ENCODE peak calls at places on chromosomes 3 and 15, in ten cellular contexts. Y, T, C, U, A, S, X, J, G and O are unnamed samples.
A peak's percentile ranks its signal among the peaks of the same experiment; 100 is the strongest.

GRCh38 chr3:11305509-11305908 is 33.3 kb downstream of the ATG7 start:
- DNase-seq in Y (no peak), T (no peak), C (no peak), U (peak; percentile 44), A (no peak), S (no peak), X (no peak), J (peak; percentile 42), G (no peak), O (no peak)

GRCh38 chr3:47008258-47008671 is 28.8 kb downstream of the NBEAL2 start:
- DNase-seq in Y (no peak), T (no peak), C (no peak), U (no peak), A (peak; percentile 23), S (no peak), X (no peak), J (no peak), G (peak; percentile 13), O (no peak)

GRCh38 chr15:41568350-41569017 is 9.5 kb downstream of the TYRO3 start:
- DNase-seq in Y (no peak), T (no peak), C (peak; percentile 52), U (peak; percentile 31), A (no peak), S (no peak), X (no peak), J (no peak), G (no peak), O (peak; percentile 95)

GRCh38 chr3:58899159-58899952 is 150.5 kb downstream of the CFAP20DC start:
- DNase-seq in Y (peak; percentile 7), T (peak; percentile 36), C (no peak), U (peak; percentile 4), A (peak; percentile 36), S (no peak), X (peak; percentile 64), J (peak; percentile 12), G (peak; percentile 15), O (no peak)

GRCh38 chr3:112585782-112586181 is 23.9 kb downstream of the SLC35A5 start:
- DNase-seq in Y (no peak), T (no peak), C (no peak), U (no peak), A (no peak), S (no peak), X (no peak), J (peak; percentile 47), G (no peak), O (no peak)

GRCh38 chr15:59996498-59997041 is 7.5 kb upstream of the FOXB1 start:
- DNase-seq in Y (no peak), T (no peak), C (no peak), U (no peak), A (peak; percentile 15), S (no peak), X (no peak), J (no peak), G (no peak), O (no peak)

GRCh38 chr3:125679258-125679657 is 84.0 kb upstream of the OSBPL11 start:
- DNase-seq in Y (no peak), T (no peak), C (no peak), U (no peak), A (no peak), S (peak; percentile 8), X (no peak), J (no peak), G (no peak), O (no peak)

GRCh38 chr3:81468385-81468784 is 293.1 kb downstream of the GBE1 start:
- DNase-seq in Y (no peak), T (no peak), C (no peak), U (no peak), A (no peak), S (no peak), X (no peak), J (no peak), G (no peak), O (no peak)

GRCh38 chr15:92656089-92656488 is 514 bp upstream of the FAM174B start:
- DNase-seq in Y (no peak), T (no peak), C (no peak), U (no peak), A (no peak), S (peak; percentile 26), X (peak; percentile 48), J (no peak), G (no peak), O (no peak)

GRCh38 chr3:11778248-11778647 is 68.4 kb downstream of the TAMM41 start:
- DNase-seq in Y (no peak), T (no peak), C (no peak), U (no peak), A (no peak), S (no peak), X (no peak), J (no peak), G (no peak), O (no peak)

GRCh38 chr3:23663661-23664186 is 142.0 kb upstream of the UBE2E1 start:
- DNase-seq in Y (no peak), T (no peak), C (no peak), U (no peak), A (no peak), S (no peak), X (no peak), J (peak; percentile 38), G (no peak), O (no peak)

GRCh38 chr15:89680282-89680873 is 1.2 kb upstream of the PLIN1 start:
- DNase-seq in Y (peak; percentile 70), T (peak; percentile 64), C (no peak), U (peak; percentile 90), A (no peak), S (no peak), X (no peak), J (peak; percentile 85), G (no peak), O (no peak)

GRCh38 chr15:78424673-78425072 is 13.3 kb upstream of the IREB2 start:
- DNase-seq in Y (no peak), T (no peak), C (no peak), U (no peak), A (no peak), S (no peak), X (no peak), J (no peak), G (no peak), O (no peak)

GRCh38 chr3:4982773-4983738 is 3.8 kb downstream of the BHLHE40 start:
- DNase-seq in Y (no peak), T (no peak), C (no peak), U (peak; percentile 70), A (no peak), S (no peak), X (no peak), J (peak; percentile 72), G (no peak), O (no peak)

GRCh38 chr3:33629219-33629618 is 88.8 kb downstream of the CLASP2 start:
- DNase-seq in Y (no peak), T (no peak), C (no peak), U (no peak), A (no peak), S (no peak), X (no peak), J (no peak), G (no peak), O (no peak)

GRCh38 chr3:98596902-98597500 is 3.6 kb upstream of the CPOX start:
- DNase-seq in Y (peak; percentile 39), T (no peak), C (no peak), U (peak; percentile 62), A (peak; percentile 30), S (peak; percentile 73), X (no peak), J (peak; percentile 53), G (no peak), O (no peak)

GRCh38 chr15:48507416-48508065 is 138.0 kb downstream of the FBN1 start:
- DNase-seq in Y (peak; percentile 50), T (peak; percentile 45), C (no peak), U (peak; percentile 85), A (peak; percentile 42), S (peak; percentile 71), X (no peak), J (peak; percentile 76), G (no peak), O (peak; percentile 47)

GRCh38 chr15:96325579-96326331 is 4.7 kb upstream of the NR2F2 start:
- DNase-seq in Y (no peak), T (peak; percentile 71), C (no peak), U (peak; percentile 65), A (no peak), S (no peak), X (no peak), J (peak; percentile 49), G (no peak), O (no peak)

GRCh38 chr15:90362936-90363212 is 10.8 kb downstream of the ZNF774 start:
- DNase-seq in Y (peak; percentile 85), T (peak; percentile 91), C (no peak), U (peak; percentile 93), A (no peak), S (no peak), X (no peak), J (peak; percentile 97), G (no peak), O (no peak)

GRCh38 chr3:153469162-153469561 is 307.1 kb downstream of the RAP2B start:
- DNase-seq in Y (no peak), T (no peak), C (no peak), U (no peak), A (no peak), S (no peak), X (no peak), J (no peak), G (no peak), O (no peak)

GRCh38 chr15:43423793-43424192 is 52.9 kb downstream of the TUBGCP4 start:
- DNase-seq in Y (no peak), T (no peak), C (no peak), U (no peak), A (no peak), S (no peak), X (no peak), J (no peak), G (no peak), O (no peak)

GRCh38 chr15:61025746-61026256 is 203.3 kb downstream of the RORA start:
- DNase-seq in Y (peak; percentile 25), T (no peak), C (no peak), U (no peak), A (no peak), S (no peak), X (no peak), J (peak; percentile 58), G (no peak), O (no peak)

GRCh38 chr3:9808345-9809037 is 1.6 kb upstream of the TTLL3 start:
- DNase-seq in Y (peak; percentile 34), T (no peak), C (no peak), U (peak; percentile 48), A (peak; percentile 72), S (peak; percentile 64), X (peak; percentile 72), J (peak; percentile 66), G (no peak), O (peak; percentile 42)

GRCh38 chr15:67931861-67932260 is 92.0 kb upstream of the RNU6-1 start:
- DNase-seq in Y (no peak), T (peak; percentile 22), C (no peak), U (peak; percentile 44), A (no peak), S (no peak), X (no peak), J (no peak), G (no peak), O (no peak)

GRCh38 chr15:71120428-71120944 is 5.2 kb downstream of the THSD4 start:
- DNase-seq in Y (no peak), T (no peak), C (no peak), U (no peak), A (no peak), S (no peak), X (no peak), J (no peak), G (no peak), O (no peak)

GRCh38 chr3:55454611-55455010 is 32.5 kb downstream of the WNT5A start:
- DNase-seq in Y (no peak), T (peak; percentile 50), C (no peak), U (peak; percentile 49), A (no peak), S (no peak), X (no peak), J (peak; percentile 36), G (no peak), O (no peak)

GRCh38 chr3:37096292-37096691 is 78.1 kb downstream of the LRRFIP2 start:
- DNase-seq in Y (peak; percentile 56), T (peak; percentile 81), C (no peak), U (peak; percentile 75), A (no peak), S (no peak), X (no peak), J (peak; percentile 72), G (no peak), O (peak; percentile 27)

GRCh38 chr15:37289109-37289765 is 188.9 kb upstream of the MEIS2 start:
- DNase-seq in Y (peak; percentile 15), T (no peak), C (no peak), U (peak; percentile 27), A (peak; percentile 19), S (no peak), X (no peak), J (peak; percentile 53), G (no peak), O (peak; percentile 22)